ENCODE peak calls at places on chromosomes 16 and 17, in five cellular contexts. One of them, this sample, is unnamed.
A peak's percentile ranks its signal among the peaks of the same experiment; 100 is the strongest.

GRCh38 chr17:9151091-9151490 is 129.8 kb downstream of the NTN1 start:
- DNase-seq in brain microvascular endothelial cell: no peak
- DNase-seq in Panc1: no peak
- DNase-seq in body of pancreas: no peak
- DNase-seq in thoracic aorta: no peak
- DNase-seq in this sample: no peak

GRCh38 chr17:73639926-73640325 is 4.3 kb downstream of the SDK2 start:
- DNase-seq in body of pancreas: peak; percentile 19
- DNase-seq in brain microvascular endothelial cell: no peak
- DNase-seq in thoracic aorta: no peak
- DNase-seq in Panc1: no peak
- DNase-seq in this sample: peak; percentile 19

GRCh38 chr17:72507370-72507769 is 386.6 kb downstream of the SOX9 start:
- DNase-seq in body of pancreas: no peak
- DNase-seq in Panc1: no peak
- DNase-seq in thoracic aorta: no peak
- DNase-seq in brain microvascular endothelial cell: no peak
- DNase-seq in this sample: no peak

GRCh38 chr16:29974291-29975133 is 844 bp downstream of the TAOK2 start:
- DNase-seq in thoracic aorta: no peak
- DNase-seq in body of pancreas: no peak
- DNase-seq in brain microvascular endothelial cell: no peak
- DNase-seq in Panc1: no peak
- DNase-seq in this sample: no peak

GRCh38 chr17:60134396-60135159 is 15.2 kb upstream of the CA4 start:
- DNase-seq in body of pancreas: peak; percentile 8
- DNase-seq in brain microvascular endothelial cell: peak; percentile 62
- DNase-seq in thoracic aorta: no peak
- DNase-seq in Panc1: no peak
- DNase-seq in this sample: no peak

GRCh38 chr16:23013484-23013883 is 135.8 kb downstream of the USP31 start:
- DNase-seq in body of pancreas: no peak
- DNase-seq in thoracic aorta: no peak
- DNase-seq in brain microvascular endothelial cell: peak; percentile 6
- DNase-seq in Panc1: no peak
- DNase-seq in this sample: no peak

GRCh38 chr17:56577810-56578209 is 15.7 kb upstream of the NOG start:
- DNase-seq in brain microvascular endothelial cell: no peak
- DNase-seq in Panc1: no peak
- DNase-seq in thoracic aorta: no peak
- DNase-seq in body of pancreas: no peak
- DNase-seq in this sample: no peak

GRCh38 chr16:15682105-15682570 is 32.1 kb downstream of the NDE1 start:
- DNase-seq in brain microvascular endothelial cell: peak; percentile 85
- DNase-seq in Panc1: peak; percentile 86
- DNase-seq in thoracic aorta: no peak
- DNase-seq in body of pancreas: peak; percentile 45
- DNase-seq in this sample: peak; percentile 39

GRCh38 chr16:49788505-49788904 is 67.4 kb downstream of the ZNF423 start:
- DNase-seq in Panc1: no peak
- DNase-seq in thoracic aorta: no peak
- DNase-seq in brain microvascular endothelial cell: no peak
- DNase-seq in body of pancreas: no peak
- DNase-seq in this sample: no peak

GRCh38 chr17:73798111-73798748 is 154.0 kb upstream of the SDK2 start:
- DNase-seq in brain microvascular endothelial cell: peak; percentile 82
- DNase-seq in thoracic aorta: peak; percentile 24
- DNase-seq in body of pancreas: peak; percentile 51
- DNase-seq in Panc1: no peak
- DNase-seq in this sample: peak; percentile 94

GRCh38 chr17:64155090-64155630 is 25.2 kb upstream of the ERN1 start:
- DNase-seq in body of pancreas: no peak
- DNase-seq in brain microvascular endothelial cell: no peak
- DNase-seq in thoracic aorta: no peak
- DNase-seq in Panc1: no peak
- DNase-seq in this sample: no peak

GRCh38 chr16:87350681-87351319 is 32.8 kb downstream of the FBXO31 start:
- DNase-seq in thoracic aorta: no peak
- DNase-seq in brain microvascular endothelial cell: no peak
- DNase-seq in body of pancreas: no peak
- DNase-seq in Panc1: no peak
- DNase-seq in this sample: no peak

GRCh38 chr17:75774471-75774987 is 9.5 kb upstream of the GALK1 start:
- DNase-seq in Panc1: no peak
- DNase-seq in brain microvascular endothelial cell: no peak
- DNase-seq in thoracic aorta: no peak
- DNase-seq in body of pancreas: peak; percentile 44
- DNase-seq in this sample: no peak

GRCh38 chr16:50296807-50297206 is 30.5 kb downstream of the ADCY7 start:
- DNase-seq in brain microvascular endothelial cell: no peak
- DNase-seq in thoracic aorta: no peak
- DNase-seq in body of pancreas: no peak
- DNase-seq in Panc1: no peak
- DNase-seq in this sample: no peak

GRCh38 chr17:40458001-40458791 is 14.9 kb downstream of the IGFBP4 start:
- DNase-seq in thoracic aorta: no peak
- DNase-seq in Panc1: no peak
- DNase-seq in brain microvascular endothelial cell: no peak
- DNase-seq in body of pancreas: no peak
- DNase-seq in this sample: peak; percentile 46

GRCh38 chr17:75457047-75457654 is 716 bp downstream of the TMEM94 start:
- DNase-seq in Panc1: no peak
- DNase-seq in body of pancreas: peak; percentile 31
- DNase-seq in brain microvascular endothelial cell: no peak
- DNase-seq in thoracic aorta: no peak
- DNase-seq in this sample: no peak

GRCh38 chr17:57210224-57210553 is 46.1 kb upstream of the MSI2 start:
- DNase-seq in thoracic aorta: no peak
- DNase-seq in body of pancreas: no peak
- DNase-seq in Panc1: no peak
- DNase-seq in brain microvascular endothelial cell: no peak
- DNase-seq in this sample: no peak

GRCh38 chr16:25013751-25014499 is 1.2 kb downstream of the ARHGAP17 start:
- DNase-seq in Panc1: no peak
- DNase-seq in thoracic aorta: no peak
- DNase-seq in brain microvascular endothelial cell: no peak
- DNase-seq in body of pancreas: no peak
- DNase-seq in this sample: no peak

GRCh38 chr17:80860703-80861359 is 130.8 kb upstream of the CHMP6 start:
- DNase-seq in thoracic aorta: no peak
- DNase-seq in Panc1: no peak
- DNase-seq in brain microvascular endothelial cell: no peak
- DNase-seq in body of pancreas: no peak
- DNase-seq in this sample: no peak

GRCh38 chr17:80857721-80858171 is 133.9 kb upstream of the CHMP6 start:
- DNase-seq in brain microvascular endothelial cell: no peak
- DNase-seq in thoracic aorta: no peak
- DNase-seq in Panc1: no peak
- DNase-seq in body of pancreas: no peak
- DNase-seq in this sample: no peak

GRCh38 chr17:80858301-80859003 is 133.2 kb upstream of the CHMP6 start:
- DNase-seq in thoracic aorta: no peak
- DNase-seq in brain microvascular endothelial cell: no peak
- DNase-seq in body of pancreas: no peak
- DNase-seq in Panc1: no peak
- DNase-seq in this sample: no peak

GRCh38 chr17:80860101-80860671 is 131.5 kb upstream of the CHMP6 start:
- DNase-seq in body of pancreas: no peak
- DNase-seq in brain microvascular endothelial cell: no peak
- DNase-seq in Panc1: no peak
- DNase-seq in thoracic aorta: no peak
- DNase-seq in this sample: no peak

DNA sequence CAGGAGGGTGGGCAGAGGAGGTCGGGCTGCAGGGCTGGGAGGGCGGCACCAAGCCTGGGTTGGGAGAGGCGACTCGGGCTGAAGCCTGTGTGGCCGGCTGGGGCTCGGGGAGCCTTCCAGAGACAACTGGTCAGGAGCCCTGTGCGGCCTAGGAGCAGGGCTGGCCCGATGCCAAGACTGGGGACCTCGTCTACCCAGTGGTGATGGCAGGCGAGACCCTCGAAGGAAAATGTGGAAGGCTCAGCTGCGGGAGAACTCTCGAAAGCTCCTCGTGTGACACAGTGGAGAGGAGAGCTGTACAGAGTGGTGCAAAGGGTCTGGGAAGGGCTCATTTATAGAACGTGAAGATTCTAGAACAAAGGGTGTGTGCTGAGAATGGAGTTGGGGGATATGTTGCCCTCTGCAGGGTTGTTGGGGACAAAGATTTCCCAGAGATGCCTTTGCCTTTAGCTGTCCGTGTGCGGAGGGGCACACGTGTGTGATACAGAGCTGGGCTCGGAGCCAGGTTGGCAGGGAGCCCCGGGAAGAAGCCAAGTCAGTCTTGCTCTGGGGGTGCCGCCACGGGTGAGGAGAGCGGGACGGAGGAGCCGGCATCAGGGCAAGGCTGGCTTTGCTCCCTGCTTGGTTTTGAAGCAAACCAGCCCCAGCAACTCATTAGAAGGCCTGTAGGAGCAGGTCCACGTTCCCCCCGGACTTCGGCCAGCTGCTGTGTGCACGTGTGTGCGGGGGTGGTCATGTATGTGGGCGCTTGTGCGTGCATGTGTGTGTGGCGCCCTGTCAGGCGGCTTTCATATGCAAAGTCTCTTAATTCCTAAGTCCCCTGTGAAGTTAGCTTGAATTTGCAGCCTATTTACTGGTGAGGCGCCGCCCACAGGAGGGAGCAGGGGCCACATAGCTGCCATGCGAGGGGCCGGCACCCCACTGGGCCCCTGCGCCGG is 132.4 kb upstream of the CHMP6 start:
- DNase-seq in thoracic aorta: peak; percentile 28
- DNase-seq in brain microvascular endothelial cell: peak; percentile 80
- DNase-seq in Panc1: no peak
- DNase-seq in body of pancreas: peak; percentile 81
- DNase-seq in this sample: peak; percentile 53
- TF ChIP-seq CTCF in thoracic aorta: no peak
- TF ChIP-seq CTCF in brain microvascular endothelial cell: peak; percentile 48
- TF ChIP-seq CTCF in Panc1: no peak
- TF ChIP-seq CTCF in body of pancreas: no peak
- TF ChIP-seq CTCF in this sample: peak; percentile 31

DNA sequence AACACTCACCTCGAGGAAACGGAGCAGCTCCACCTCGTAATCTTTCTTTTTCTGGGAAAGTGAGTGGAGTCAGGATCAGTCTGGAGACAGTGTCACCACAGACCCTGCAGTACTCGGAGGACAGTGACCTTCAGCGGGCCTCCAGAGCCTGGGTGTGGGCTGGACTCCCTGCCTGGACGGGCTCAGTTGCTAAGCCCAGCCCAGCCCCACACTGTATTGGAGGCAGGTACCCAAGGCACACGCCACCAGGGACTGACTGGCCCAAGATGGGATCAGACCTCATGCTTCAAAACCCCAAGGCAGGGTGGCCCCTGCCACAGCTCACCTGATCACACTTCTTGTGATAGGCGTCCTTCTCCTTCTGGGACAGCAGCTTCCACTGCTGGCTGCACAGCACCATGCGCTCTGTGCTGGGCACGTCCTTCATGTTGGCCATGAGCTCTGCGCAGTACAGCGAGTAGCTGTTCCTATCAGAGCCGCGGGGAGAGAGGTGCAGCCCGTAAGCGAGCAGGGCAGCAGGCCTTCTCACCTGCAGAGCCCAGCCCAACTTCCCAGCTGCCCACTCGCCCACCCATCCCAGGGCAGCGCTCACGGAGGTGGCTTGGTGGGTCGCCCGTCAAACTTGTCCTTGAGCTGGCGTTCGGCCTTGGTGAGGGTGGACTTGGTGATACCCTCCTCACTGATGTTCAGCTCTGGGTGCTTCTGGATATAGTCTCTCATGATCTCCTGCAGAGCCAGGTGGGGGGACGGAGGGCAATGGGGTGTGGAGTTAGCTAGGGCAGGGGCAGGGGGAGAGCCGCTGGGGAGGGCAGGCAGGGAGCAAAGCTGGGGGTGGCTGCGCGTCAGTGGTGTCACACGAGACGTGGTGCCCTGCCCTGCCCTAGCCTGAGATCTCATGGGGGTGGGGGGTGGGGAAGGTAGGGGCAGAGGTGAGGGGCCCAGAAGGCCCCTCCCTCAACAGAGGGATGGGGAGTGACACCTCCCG is 7.9 kb downstream of the UBTF start:
- DNase-seq in body of pancreas: no peak
- DNase-seq in Panc1: no peak
- DNase-seq in thoracic aorta: no peak
- DNase-seq in brain microvascular endothelial cell: no peak
- DNase-seq in this sample: no peak
- H3K4me3 ChIP-seq in body of pancreas: no peak overlapping the region
- H3K4me3 ChIP-seq in Panc1: no peak overlapping the region
- H3K4me3 ChIP-seq in thoracic aorta: no peak overlapping the region
- H3K4me3 ChIP-seq in brain microvascular endothelial cell: no peak overlapping the region
- H3K4me3 ChIP-seq in this sample: no peak overlapping the region

GRCh38 chr16:4957720-4958509 is at the start of gene SEC14L5:
- DNase-seq in brain microvascular endothelial cell: peak; percentile 97
- DNase-seq in thoracic aorta: peak; percentile 93
- DNase-seq in body of pancreas: peak; percentile 100
- DNase-seq in Panc1: peak; percentile 89
- DNase-seq in this sample: peak; percentile 97

GRCh38 chr16:4954714-4955113 is 3.4 kb upstream of the SEC14L5 start:
- DNase-seq in brain microvascular endothelial cell: no peak
- DNase-seq in thoracic aorta: no peak
- DNase-seq in Panc1: no peak
- DNase-seq in body of pancreas: no peak
- DNase-seq in this sample: no peak

GRCh38 chr16:4958510-4959111 is 481 bp downstream of the SEC14L5 start:
- DNase-seq in body of pancreas: no peak
- DNase-seq in brain microvascular endothelial cell: no peak
- DNase-seq in thoracic aorta: no peak
- DNase-seq in Panc1: no peak
- DNase-seq in this sample: no peak

GRCh38 chr16:4960579-4960978 is 2.4 kb downstream of the SEC14L5 start:
- DNase-seq in body of pancreas: no peak
- DNase-seq in brain microvascular endothelial cell: no peak
- DNase-seq in Panc1: no peak
- DNase-seq in thoracic aorta: no peak
- DNase-seq in this sample: no peak

GRCh38 chr16:4957420-4957719 is 760 bp upstream of the SEC14L5 start:
- DNase-seq in thoracic aorta: no peak
- DNase-seq in brain microvascular endothelial cell: no peak
- DNase-seq in body of pancreas: no peak
- DNase-seq in Panc1: no peak
- DNase-seq in this sample: no peak
- TF ChIP-seq CTCF in thoracic aorta: no peak
- TF ChIP-seq CTCF in brain microvascular endothelial cell: no peak
- TF ChIP-seq CTCF in body of pancreas: no peak
- TF ChIP-seq CTCF in Panc1: no peak
- TF ChIP-seq CTCF in this sample: no peak

DNA sequence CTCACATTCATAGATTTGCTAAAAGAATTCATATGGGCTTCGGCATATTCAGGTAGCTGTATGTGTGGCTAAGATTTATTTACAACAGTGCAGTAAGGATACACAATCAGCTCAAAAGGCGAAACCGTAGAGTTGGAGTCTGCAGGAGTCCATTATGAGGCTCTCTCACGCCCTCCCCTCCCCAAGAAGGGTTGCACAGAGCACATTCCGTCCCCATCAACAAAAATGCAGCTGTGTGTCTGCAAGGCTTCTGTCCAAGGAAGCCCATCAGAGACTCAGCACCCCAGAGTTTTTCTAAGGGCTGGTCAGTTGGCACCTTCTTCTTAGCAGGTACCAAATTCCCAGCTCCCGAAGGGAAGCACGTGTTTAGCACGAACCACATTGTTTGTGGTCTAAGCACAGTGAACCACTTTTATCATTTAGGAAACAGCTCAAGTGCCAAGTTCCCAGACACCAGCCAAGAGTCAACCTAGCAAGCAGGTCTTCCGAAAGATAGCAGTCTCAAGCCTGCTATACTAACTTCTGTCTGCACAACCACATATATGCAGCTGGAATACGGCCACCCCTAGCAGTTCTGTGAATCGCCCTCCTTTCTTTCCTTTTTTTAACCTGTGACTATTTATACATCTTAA is 28.5 kb upstream of the MEAK7 start:
- DNase-seq in Panc1: no peak
- DNase-seq in thoracic aorta: no peak
- DNase-seq in brain microvascular endothelial cell: no peak
- DNase-seq in body of pancreas: no peak
- DNase-seq in this sample: no peak
- H3K4me3 ChIP-seq in Panc1: no peak overlapping the region
- H3K4me3 ChIP-seq in thoracic aorta: no peak overlapping the region
- H3K4me3 ChIP-seq in brain microvascular endothelial cell: no peak overlapping the region
- H3K4me3 ChIP-seq in body of pancreas: no peak overlapping the region
- H3K4me3 ChIP-seq in this sample: no peak overlapping the region

This sample was measured in astrocyte of the cerebellum.